ENCODE peak calls at places on chromosomes 5 and 9, in seven cellular contexts. U is CD4-positive, alpha-beta memory T cell; I is AG10803; C is upper lobe of right lung; Y is fibroblast of lung; N is psoas muscle; G is ovary. J is an unnamed sample.

GRCh38 chr5:142296914-142297417 is 27.9 kb downstream of the SPRY4 start:
- DNase-seq in U (no peak), I (peak), C (no peak), Y (peak), N (no peak), G (no peak), J (peak)

GRCh38 chr9:13034696-13035006 is 244.8 kb downstream of the MPDZ start:
- DNase-seq in U (no peak), I (no peak), C (no peak), Y (peak), N (no peak), G (no peak), J (no peak)

GRCh38 chr5:145925353-145925752 is 11.0 kb upstream of the SH3RF2 start:
- DNase-seq in U (no peak), I (peak), C (no peak), Y (peak), N (no peak), G (no peak), J (peak)

GRCh38 chr9:121607434-121608248 is 43.8 kb upstream of the DAB2IP start:
- DNase-seq in U (no peak), I (no peak), C (no peak), Y (no peak), N (peak), G (no peak), J (peak)

GRCh38 chr9:137757139-137757538 is 120.4 kb upstream of the CACNA1B start:
- DNase-seq in U (no peak), I (no peak), C (no peak), Y (peak), N (peak), G (no peak), J (no peak)

GRCh38 chr5:86861514-86861913 is 243.8 kb downstream of the COX7C start:
- DNase-seq in U (no peak), I (no peak), C (no peak), Y (no peak), N (no peak), G (no peak), J (no peak)

GRCh38 chr5:53779541-53779981 is 219.1 kb downstream of the NDUFS4 start:
- DNase-seq in U (no peak), I (peak), C (no peak), Y (peak), N (no peak), G (no peak), J (peak)

GRCh38 chr9:133428579-133429215 is 6.5 kb downstream of the ADAMTS13 start:
- DNase-seq in U (no peak), I (no peak), C (no peak), Y (no peak), N (no peak), G (no peak), J (no peak)

GRCh38 chr5:124923131-124923530 is 176.7 kb upstream of the ZNF608 start:
- DNase-seq in U (no peak), I (peak), C (no peak), Y (peak), N (no peak), G (no peak), J (peak)

GRCh38 chr9:90070056-90070455 is 465.2 kb downstream of the GADD45G start:
- DNase-seq in U (no peak), I (no peak), C (no peak), Y (no peak), N (no peak), G (no peak), J (no peak)

GRCh38 chr5:158471179-158471924 is 612.4 kb upstream of the CLINT1 start:
- DNase-seq in U (no peak), I (no peak), C (no peak), Y (no peak), N (no peak), G (no peak), J (peak)

GRCh38 chr9:128246471-128246870 is 29.3 kb downstream of the GOLGA2 start:
- DNase-seq in U (no peak), I (no peak), C (no peak), Y (no peak), N (no peak), G (no peak), J (no peak)

GRCh38 chr5:178365501-178366440 is 133.2 kb upstream of the PHYKPL start:
- DNase-seq in U (no peak), I (no peak), C (no peak), Y (no peak), N (no peak), G (no peak), J (no peak)

GRCh38 chr5:160556886-160557285 is 135.2 kb downstream of the PTTG1 start:
- DNase-seq in U (no peak), I (peak), C (no peak), Y (peak), N (no peak), G (no peak), J (no peak)

GRCh38 chr5:157602505-157602904 is 26.9 kb upstream of the ADAM19 start:
- DNase-seq in U (peak), I (no peak), C (no peak), Y (no peak), N (no peak), G (no peak), J (no peak)

GRCh38 chr9:109331353-109331752 is 10.5 kb upstream of the EPB41L4B start:
- DNase-seq in U (no peak), I (peak), C (peak), Y (peak), N (peak), G (peak), J (peak)

GRCh38 chr5:91219141-91219802 is 163.8 kb downstream of the ARRDC3 start:
- DNase-seq in U (no peak), I (peak), C (no peak), Y (peak), N (no peak), G (no peak), J (peak)

GRCh38 chr9:80664327-80665210 is 1024.8 kb downstream of the TLE1 start:
- DNase-seq in U (no peak), I (no peak), C (no peak), Y (no peak), N (no peak), G (no peak), J (no peak)

GRCh38 chr5:102758576-102758975 is 3.5 kb downstream of the PAM start:
- DNase-seq in U (no peak), I (peak), C (no peak), Y (peak), N (no peak), G (no peak), J (peak)

GRCh38 chr9:35341585-35341984 is 148.3 kb upstream of the RUSC2 start:
- DNase-seq in U (no peak), I (peak), C (peak), Y (peak), N (peak), G (peak), J (peak)

GRCh38 chr5:145981612-145982571 is 45.5 kb downstream of the SH3RF2 start:
- DNase-seq in U (no peak), I (no peak), C (no peak), Y (no peak), N (no peak), G (no peak), J (no peak)

GRCh38 chr5:56909294-56910122 is at the start of gene SETD9:
- DNase-seq in U (peak), I (peak), C (peak), Y (peak), N (peak), G (peak), J (peak)

GRCh38 chr9:113508111-113508749 is 44.7 kb downstream of the RGS3 start:
- DNase-seq in U (no peak), I (no peak), C (no peak), Y (peak), N (no peak), G (no peak), J (no peak)

GRCh38 chr5:129069316-129069715 is 25.2 kb upstream of the ISOC1 start:
- DNase-seq in U (no peak), I (no peak), C (no peak), Y (no peak), N (no peak), G (no peak), J (no peak)

GRCh38 chr5:109756543-109757186 is 66.9 kb downstream of the MAN2A1 start:
- DNase-seq in U (no peak), I (no peak), C (no peak), Y (no peak), N (no peak), G (no peak), J (no peak)

GRCh38 chr9:123194023-123194422 is 74.4 kb downstream of the STRBP start:
- DNase-seq in U (no peak), I (no peak), C (no peak), Y (no peak), N (no peak), G (no peak), J (no peak)

GRCh38 chr5:134136771-134137170 is 22.3 kb downstream of the TCF7 start:
- DNase-seq in U (no peak), I (no peak), C (peak), Y (no peak), N (no peak), G (peak), J (no peak)

GRCh38 chr9:2602704-2603116 is 18.9 kb upstream of the VLDLR start:
- DNase-seq in U (no peak), I (peak), C (no peak), Y (no peak), N (no peak), G (no peak), J (no peak)

GRCh38 chr5:73950441-73950873 is 324.5 kb downstream of the ARHGEF28 start:
- DNase-seq in U (no peak), I (peak), C (no peak), Y (no peak), N (no peak), G (no peak), J (peak)

GRCh38 chr5:34622046-34622435 is 34.1 kb upstream of the RAI14 start:
- DNase-seq in U (no peak), I (peak), C (no peak), Y (peak), N (no peak), G (no peak), J (no peak)

GRCh38 chr9:99035313-99035712 is 69.6 kb upstream of the TGFBR1 start:
- DNase-seq in U (no peak), I (no peak), C (no peak), Y (no peak), N (no peak), G (no peak), J (no peak)

GRCh38 chr9:105082843-105083242 is 154.9 kb upstream of the ABCA1 start:
- DNase-seq in U (no peak), I (no peak), C (no peak), Y (no peak), N (no peak), G (no peak), J (no peak)

GRCh38 chr9:124569942-124570341 is 62.7 kb upstream of the NR5A1 start:
- DNase-seq in U (no peak), I (no peak), C (no peak), Y (no peak), N (no peak), G (no peak), J (no peak)

GRCh38 chr9:132077881-132078280 is 1.8 kb downstream of the MED27 start:
- DNase-seq in U (no peak), I (no peak), C (no peak), Y (no peak), N (no peak), G (no peak), J (no peak)
- H3K4me3 ChIP-seq in U (peak), I (peak), C (peak), Y (peak), N (peak), G (no peak), J (peak)

GRCh38 chr9:32385885-32386283 is 1.4 kb downstream of the ACO1 start:
- DNase-seq in U (no peak), I (no peak), C (no peak), Y (no peak), N (no peak), G (no peak), J (no peak)
- H3K4me3 ChIP-seq in U (no peak), I (peak), C (peak), Y (no peak), N (no peak), G (no peak), J (peak)

GRCh38 chr9:106893088-106893487 is 30.1 kb downstream of the ZNF462 start:
- DNase-seq in U (no peak), I (peak), C (no peak), Y (peak), N (no peak), G (no peak), J (peak)
- H3K4me3 ChIP-seq in U (no peak), I (no peak), C (no peak), Y (no peak), N (no peak), G (no peak), J (no peak)

GRCh38 chr9:131299346-131299745 is 9.8 kb downstream of the PLPP7 start:
- DNase-seq in U (no peak), I (no peak), C (no peak), Y (no peak), N (no peak), G (no peak), J (no peak)
- H3K4me3 ChIP-seq in U (no peak), I (no peak), C (no peak), Y (no peak), N (no peak), G (no peak), J (no peak)

GRCh38 chr5:18744441-18744840 is 1110.2 kb downstream of the TAF11L14 start:
- DNase-seq in U (no peak), I (no peak), C (no peak), Y (no peak), N (no peak), G (no peak), J (no peak)

GRCh38 chr5:18745591-18745987 is 1111.3 kb downstream of the TAF11L14 start:
- DNase-seq in U (no peak), I (no peak), C (no peak), Y (no peak), N (no peak), G (peak), J (no peak)

GRCh38 chr5:18745988-18746615 is 1111.8 kb downstream of the TAF11L14 start:
- DNase-seq in U (peak), I (no peak), C (no peak), Y (peak), N (no peak), G (no peak), J (no peak)

GRCh38 chr5:18742830-18743229 is 1108.6 kb downstream of the TAF11L14 start:
- DNase-seq in U (no peak), I (no peak), C (no peak), Y (no peak), N (no peak), G (no peak), J (no peak)

DNA sequence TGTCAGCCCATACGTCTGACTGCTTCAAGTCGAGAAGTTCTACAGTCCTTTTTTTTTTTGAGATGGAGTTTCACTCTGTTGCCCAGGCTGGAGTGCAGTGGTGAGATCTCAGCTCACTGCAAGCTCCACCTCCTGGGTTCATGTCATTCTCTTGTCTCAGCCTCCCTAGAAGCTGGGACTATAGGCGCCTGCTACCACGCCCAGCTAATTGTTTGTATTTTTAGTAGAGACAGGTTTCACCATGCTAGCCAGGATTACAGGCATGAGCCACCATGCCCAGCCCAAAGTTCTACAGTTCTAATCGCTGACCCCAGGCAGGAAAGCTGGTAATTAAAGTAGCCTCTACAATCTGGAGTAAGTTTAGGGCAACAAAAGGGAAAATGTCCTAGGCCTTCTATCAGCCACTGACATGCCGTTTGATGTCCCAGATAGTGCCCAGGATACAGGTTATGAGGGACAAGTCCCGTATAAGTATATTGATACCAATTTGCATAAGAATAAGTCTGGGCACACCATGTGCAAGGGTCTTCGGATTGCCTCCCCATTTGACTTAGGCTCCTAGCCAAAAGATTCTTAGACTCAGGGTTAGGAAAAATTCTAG is 1110.8 kb downstream of the TAF11L14 start:
- DNase-seq in U (peak), I (no peak), C (no peak), Y (no peak), N (no peak), G (no peak), J (no peak)
- H3K4me3 ChIP-seq in U (peak), I (no peak), C (peak), Y (no peak), N (peak), G (peak), J (peak)

DNA sequence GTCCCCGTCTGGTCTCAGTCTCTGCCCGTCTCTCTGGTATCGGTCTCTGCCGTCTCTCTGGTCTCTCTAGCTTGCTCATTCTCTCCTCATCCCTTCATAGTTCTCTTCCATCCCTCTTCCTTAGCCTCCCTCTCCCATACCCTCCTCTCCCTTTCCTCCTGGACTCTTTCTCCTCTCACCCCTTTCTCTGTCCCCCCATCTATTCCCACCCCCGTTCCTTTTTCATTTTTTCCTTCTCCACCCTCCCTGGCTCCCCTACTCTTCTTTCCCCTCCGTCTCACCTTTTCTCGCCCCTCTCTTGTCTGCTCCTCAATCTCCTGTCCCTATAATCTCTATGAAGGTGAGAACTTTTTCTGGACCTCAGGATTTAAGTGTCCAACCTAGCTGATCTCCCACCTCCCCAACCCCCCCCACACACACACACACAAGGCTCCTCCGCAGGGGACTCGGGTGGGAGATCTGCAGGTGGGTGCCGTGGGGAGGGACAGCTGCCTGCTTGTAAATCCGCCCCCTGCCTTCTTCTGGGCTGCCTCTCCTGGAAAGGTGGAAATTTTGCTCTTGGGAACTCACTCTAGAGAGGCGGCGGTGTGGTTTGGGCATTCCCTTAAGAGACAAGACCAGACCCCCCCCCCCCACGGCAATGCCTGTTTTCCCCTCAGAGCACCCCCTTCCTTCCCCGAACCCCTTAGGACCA is 953 bp downstream of the UBE2QL1 start:
- DNase-seq in U (no peak), I (no peak), C (no peak), Y (no peak), N (no peak), G (no peak), J (no peak)
- H3K4me3 ChIP-seq in U (no peak), I (no peak), C (peak), Y (no peak), N (peak), G (peak), J (no peak)